ENCODE peak calls at places on chromosome 2, in eight cellular contexts. Z, C, J, N, S, E, V and U are unnamed samples.
A peak's percentile ranks its signal among the peaks of the same experiment; 100 is the strongest.

GRCh38 chr2:3204451-3204850 is 173.2 kb downstream of the EIPR1 start:
- DNase-seq in Z (no peak), C (no peak), J (no peak), N (no peak), S (no peak), E (no peak), V (no peak), U (no peak)

GRCh38 chr2:112087346-112088020 is 32.4 kb downstream of the TMEM87B start:
- DNase-seq in Z (no peak), C (no peak), J (no peak), N (no peak), S (no peak), E (no peak), V (no peak), U (no peak)

GRCh38 chr2:216316743-216317142 is 55.5 kb downstream of the MARCHF4 start:
- DNase-seq in Z (peak; percentile 71), C (no peak), J (peak; percentile 92), N (peak; percentile 77), S (peak; percentile 41), E (no peak), V (no peak), U (peak; percentile 69)

GRCh38 chr2:118490323-118490722 is 357.1 kb downstream of the EN1 start:
- DNase-seq in Z (no peak), C (no peak), J (no peak), N (no peak), S (no peak), E (no peak), V (no peak), U (no peak)

GRCh38 chr2:170917219-170917851 is 11.7 kb upstream of the GORASP2 start:
- DNase-seq in Z (no peak), C (no peak), J (no peak), N (no peak), S (no peak), E (no peak), V (no peak), U (no peak)

GRCh38 chr2:121257476-121257831 is 27.5 kb downstream of the TFCP2L1 start:
- DNase-seq in Z (no peak), C (no peak), J (no peak), N (no peak), S (no peak), E (no peak), V (no peak), U (no peak)

GRCh38 chr2:223972656-223973102 is 15.4 kb downstream of the MRPL44 start:
- DNase-seq in Z (no peak), C (no peak), J (no peak), N (no peak), S (no peak), E (no peak), V (no peak), U (no peak)

GRCh38 chr2:177754476-177754873 is 318.1 kb downstream of the PDE11A start:
- DNase-seq in Z (no peak), C (no peak), J (no peak), N (no peak), S (no peak), E (no peak), V (no peak), U (peak; percentile 3)

GRCh38 chr2:239369631-239370161 is 31.1 kb downstream of the HDAC4 start:
- DNase-seq in Z (no peak), C (peak; percentile 71), J (no peak), N (peak; percentile 5), S (no peak), E (peak; percentile 90), V (no peak), U (peak; percentile 74)

GRCh38 chr2:99670768-99671734 is 181.2 kb upstream of the REV1 start:
- DNase-seq in Z (no peak), C (no peak), J (peak; percentile 50), N (no peak), S (no peak), E (no peak), V (no peak), U (no peak)

GRCh38 chr2:123513351-123513750 is 511.7 kb upstream of the CNTNAP5 start:
- DNase-seq in Z (peak; percentile 80), C (no peak), J (no peak), N (peak; percentile 50), S (no peak), E (no peak), V (no peak), U (no peak)

GRCh38 chr2:64535024-64535423 is 10.9 kb downstream of the AFTPH start:
- DNase-seq in Z (no peak), C (no peak), J (no peak), N (no peak), S (no peak), E (no peak), V (no peak), U (no peak)
- H3K4me3 ChIP-seq in Z (no peak overlapping the region), C (no peak overlapping the region), J (no peak overlapping the region), N (no peak overlapping the region), S (no peak overlapping the region), E (no peak overlapping the region), V (no peak overlapping the region), U (no peak overlapping the region)

DNA sequence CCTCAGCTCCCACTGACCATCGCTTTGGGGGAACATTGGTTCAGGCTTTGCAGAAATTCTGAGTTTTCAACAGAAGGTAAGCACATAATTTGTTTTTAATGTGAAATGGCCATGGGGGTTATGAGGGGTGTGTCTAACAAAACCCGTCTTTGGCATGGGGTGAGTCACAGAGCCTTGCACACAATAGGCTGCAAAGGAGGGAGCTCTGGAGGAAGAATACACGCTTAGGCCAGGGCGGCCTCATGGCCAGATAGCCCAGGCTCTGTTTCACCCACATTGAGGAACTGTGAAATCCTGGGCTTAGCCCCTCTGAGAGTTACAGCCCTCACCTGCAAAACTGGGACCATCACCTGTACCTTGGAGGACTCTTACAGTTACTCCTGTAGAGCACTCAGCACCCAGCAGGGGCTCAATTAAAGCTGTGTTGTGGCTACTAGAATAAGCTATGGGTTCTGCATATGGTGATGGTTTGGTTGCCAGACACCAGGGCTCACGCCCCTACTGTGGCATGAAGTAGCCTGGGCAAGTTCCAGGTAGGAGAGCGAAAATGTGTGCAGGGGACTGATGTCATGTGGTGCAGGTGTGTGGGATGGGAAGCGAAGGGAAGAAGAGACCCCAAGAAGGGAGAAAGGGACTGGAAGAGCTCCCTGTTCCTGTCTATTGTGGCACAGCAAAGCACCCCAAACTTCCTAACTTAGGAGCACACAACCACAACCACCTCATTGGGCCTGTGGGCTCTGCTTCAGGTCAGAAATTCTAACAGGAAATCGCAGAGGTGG is 140.7 kb upstream of the BCL2L11 start:
- DNase-seq in Z (no peak), C (no peak), J (no peak), N (peak; percentile 26), S (no peak), E (no peak), V (no peak), U (no peak)
- H3K4me3 ChIP-seq in Z (no peak overlapping the region), C (no peak overlapping the region), J (no peak overlapping the region), N (no peak overlapping the region), S (no peak overlapping the region), E (no peak overlapping the region), V (no peak overlapping the region), U (no peak overlapping the region)

DNA sequence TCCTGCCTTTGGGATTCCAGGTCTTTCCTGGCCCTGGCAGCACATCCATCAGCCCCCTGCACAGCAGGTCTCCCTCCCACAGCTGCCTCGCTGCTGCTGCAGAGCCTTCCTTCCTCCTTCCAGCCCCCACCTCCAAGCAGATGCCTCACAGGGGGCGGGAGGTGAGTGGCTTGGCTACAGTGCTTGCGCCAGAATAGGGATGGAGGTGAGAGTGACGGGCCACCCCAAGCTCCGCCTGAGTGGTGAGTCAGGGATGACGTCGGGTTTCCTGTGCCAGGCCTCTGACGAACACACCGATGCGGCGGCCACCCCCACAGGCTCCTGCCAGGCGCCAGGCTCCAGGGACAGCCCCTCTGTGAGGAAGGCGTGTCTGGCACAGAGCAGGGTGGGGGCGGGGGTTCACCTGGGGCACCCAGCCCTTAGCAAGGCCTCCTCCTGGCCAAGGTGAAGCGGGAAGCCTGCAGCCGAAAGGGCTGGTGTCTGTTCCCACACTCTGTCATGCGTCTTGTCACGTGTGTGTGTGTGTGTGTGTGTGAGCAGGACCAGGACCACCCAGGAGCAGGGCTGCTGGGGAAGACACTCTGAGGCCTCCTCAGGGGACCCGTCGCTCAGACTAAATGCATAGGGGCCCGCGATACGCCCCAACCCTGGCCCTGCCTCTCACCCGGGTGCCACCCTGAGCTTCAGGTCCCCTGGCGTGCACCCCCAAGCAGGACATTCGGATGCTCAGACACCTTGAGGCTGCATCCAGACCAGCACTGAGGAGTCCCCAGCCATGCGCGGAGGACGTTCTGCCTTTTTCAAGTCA is 3.4 kb upstream of the DUSP2 start:
- DNase-seq in Z (peak; percentile 89), C (peak; percentile 91), J (peak; percentile 96), N (peak; percentile 87), S (peak; percentile 94), E (peak; percentile 98), V (no peak), U (peak; percentile 72)
- H3K4me3 ChIP-seq in Z (no peak overlapping the region), C (no peak overlapping the region), J (no peak overlapping the region), N (no peak overlapping the region), S (no peak overlapping the region), E (peak overlapping the region; percentile 27), V (no peak overlapping the region), U (no peak overlapping the region)

DNA sequence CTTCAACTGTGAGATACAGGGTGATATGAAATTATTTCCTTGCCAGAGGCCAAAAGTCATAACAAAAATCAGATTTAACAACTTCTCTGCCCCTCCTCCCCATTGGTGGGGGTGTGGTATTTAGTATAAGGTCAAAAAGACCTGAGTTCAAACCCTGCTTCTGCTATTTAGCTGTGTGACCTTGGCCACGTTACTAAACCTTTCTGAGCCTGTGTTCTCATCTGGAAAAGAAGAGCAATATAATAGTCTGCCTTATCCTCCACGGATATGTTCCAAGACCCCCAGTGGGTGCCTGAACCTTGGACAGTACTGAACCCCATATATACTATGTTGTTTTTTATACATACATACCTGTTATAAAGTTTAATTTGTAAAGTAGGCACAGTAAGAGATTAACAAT is 3.7 kb downstream of the CDC42EP3 start:
- DNase-seq in Z (no peak), C (no peak), J (no peak), N (no peak), S (no peak), E (no peak), V (no peak), U (no peak)
- H3K4me3 ChIP-seq in Z (no peak overlapping the region), C (no peak overlapping the region), J (peak overlapping the region; percentile 35), N (no peak overlapping the region), S (no peak overlapping the region), E (no peak overlapping the region), V (peak overlapping the region; percentile 82), U (peak overlapping the region; percentile 69)